ENCODE peak calls at places on chromosomes 16 and 17, in ten cellular contexts. One of them, this sample, is unnamed.

GRCh38 chr16:49456763-49457162 is 83.2 kb downstream of the C16orf78 start:
- DNase-seq in Calu3: no peak
- DNase-seq in tibial nerve: no peak
- DNase-seq in omental fat pad: no peak
- DNase-seq in mucosa of descending colon: no peak
- DNase-seq in PC-3: no peak
- DNase-seq in colonic mucosa: no peak
- DNase-seq in fibroblast of villous mesenchyme: no peak
- DNase-seq in GM23338: no peak
- DNase-seq in heart left ventricle: no peak
- DNase-seq in this sample: no peak

GRCh38 chr16:51050379-51050710 is 100.7 kb downstream of the SALL1 start:
- DNase-seq in PC-3: no peak
- DNase-seq in Calu3: no peak
- DNase-seq in tibial nerve: no peak
- DNase-seq in GM23338: no peak
- DNase-seq in mucosa of descending colon: no peak
- DNase-seq in fibroblast of villous mesenchyme: no peak
- DNase-seq in heart left ventricle: no peak
- DNase-seq in omental fat pad: no peak
- DNase-seq in colonic mucosa: no peak
- DNase-seq in this sample: no peak

GRCh38 chr17:72962099-72962498 is 130.4 kb downstream of the SLC39A11 start:
- DNase-seq in heart left ventricle: no peak
- DNase-seq in fibroblast of villous mesenchyme: no peak
- DNase-seq in tibial nerve: no peak
- DNase-seq in mucosa of descending colon: no peak
- DNase-seq in colonic mucosa: no peak
- DNase-seq in omental fat pad: no peak
- DNase-seq in Calu3: no peak
- DNase-seq in PC-3: no peak
- DNase-seq in GM23338: no peak
- DNase-seq in this sample: no peak

GRCh38 chr16:23323224-23324030 is 21.3 kb downstream of the SCNN1B start:
- DNase-seq in colonic mucosa: no peak
- DNase-seq in GM23338: no peak
- DNase-seq in mucosa of descending colon: no peak
- DNase-seq in Calu3: no peak
- DNase-seq in tibial nerve: no peak
- DNase-seq in omental fat pad: no peak
- DNase-seq in heart left ventricle: no peak
- DNase-seq in fibroblast of villous mesenchyme: no peak
- DNase-seq in PC-3: no peak
- DNase-seq in this sample: no peak

GRCh38 chr17:73706858-73707257 is 62.6 kb upstream of the SDK2 start:
- DNase-seq in Calu3: no peak
- DNase-seq in mucosa of descending colon: no peak
- DNase-seq in colonic mucosa: no peak
- DNase-seq in omental fat pad: no peak
- DNase-seq in fibroblast of villous mesenchyme: no peak
- DNase-seq in PC-3: peak; percentile 24
- DNase-seq in tibial nerve: no peak
- DNase-seq in heart left ventricle: no peak
- DNase-seq in GM23338: no peak
- DNase-seq in this sample: no peak

GRCh38 chr17:36722903-36723263 is 121.5 kb downstream of the MRM1 start:
- DNase-seq in tibial nerve: no peak
- DNase-seq in omental fat pad: no peak
- DNase-seq in colonic mucosa: no peak
- DNase-seq in PC-3: no peak
- DNase-seq in GM23338: no peak
- DNase-seq in mucosa of descending colon: no peak
- DNase-seq in fibroblast of villous mesenchyme: no peak
- DNase-seq in Calu3: no peak
- DNase-seq in heart left ventricle: no peak
- DNase-seq in this sample: no peak

GRCh38 chr16:680967-681745 is 946 bp downstream of the STUB1 start:
- DNase-seq in omental fat pad: no peak
- DNase-seq in colonic mucosa: peak; percentile 70
- DNase-seq in GM23338: peak; percentile 66
- DNase-seq in fibroblast of villous mesenchyme: peak; percentile 42
- DNase-seq in PC-3: peak; percentile 44
- DNase-seq in mucosa of descending colon: no peak
- DNase-seq in Calu3: peak; percentile 62
- DNase-seq in heart left ventricle: no peak
- DNase-seq in tibial nerve: no peak
- DNase-seq in this sample: no peak

GRCh38 chr16:751152-752007 is 9.2 kb upstream of the MSLN start:
- DNase-seq in heart left ventricle: no peak
- DNase-seq in mucosa of descending colon: peak; percentile 43
- DNase-seq in PC-3: no peak
- DNase-seq in tibial nerve: no peak
- DNase-seq in fibroblast of villous mesenchyme: no peak
- DNase-seq in colonic mucosa: no peak
- DNase-seq in GM23338: peak; percentile 43
- DNase-seq in omental fat pad: no peak
- DNase-seq in Calu3: no peak
- DNase-seq in this sample: no peak

GRCh38 chr16:89615596-89616090 is 2.2 kb downstream of the DPEP1 start:
- DNase-seq in fibroblast of villous mesenchyme: no peak
- DNase-seq in PC-3: no peak
- DNase-seq in colonic mucosa: peak; percentile 34
- DNase-seq in omental fat pad: no peak
- DNase-seq in GM23338: peak; percentile 68
- DNase-seq in Calu3: peak; percentile 78
- DNase-seq in tibial nerve: no peak
- DNase-seq in heart left ventricle: no peak
- DNase-seq in mucosa of descending colon: no peak
- DNase-seq in this sample: no peak
- TF ChIP-seq CTCF in fibroblast of villous mesenchyme: peak; percentile 66
- TF ChIP-seq CTCF in PC-3: peak; percentile 68
- TF ChIP-seq CTCF in colonic mucosa: peak; percentile 65
- TF ChIP-seq CTCF in omental fat pad: peak; percentile 11
- TF ChIP-seq CTCF in GM23338: peak; percentile 77
- TF ChIP-seq CTCF in Calu3: peak; percentile 94
- TF ChIP-seq CTCF in tibial nerve: peak; percentile 27
- TF ChIP-seq CTCF in heart left ventricle: peak; percentile 58
- TF ChIP-seq CTCF in mucosa of descending colon: peak; percentile 67
- TF ChIP-seq CTCF in this sample: peak; percentile 79

DNA sequence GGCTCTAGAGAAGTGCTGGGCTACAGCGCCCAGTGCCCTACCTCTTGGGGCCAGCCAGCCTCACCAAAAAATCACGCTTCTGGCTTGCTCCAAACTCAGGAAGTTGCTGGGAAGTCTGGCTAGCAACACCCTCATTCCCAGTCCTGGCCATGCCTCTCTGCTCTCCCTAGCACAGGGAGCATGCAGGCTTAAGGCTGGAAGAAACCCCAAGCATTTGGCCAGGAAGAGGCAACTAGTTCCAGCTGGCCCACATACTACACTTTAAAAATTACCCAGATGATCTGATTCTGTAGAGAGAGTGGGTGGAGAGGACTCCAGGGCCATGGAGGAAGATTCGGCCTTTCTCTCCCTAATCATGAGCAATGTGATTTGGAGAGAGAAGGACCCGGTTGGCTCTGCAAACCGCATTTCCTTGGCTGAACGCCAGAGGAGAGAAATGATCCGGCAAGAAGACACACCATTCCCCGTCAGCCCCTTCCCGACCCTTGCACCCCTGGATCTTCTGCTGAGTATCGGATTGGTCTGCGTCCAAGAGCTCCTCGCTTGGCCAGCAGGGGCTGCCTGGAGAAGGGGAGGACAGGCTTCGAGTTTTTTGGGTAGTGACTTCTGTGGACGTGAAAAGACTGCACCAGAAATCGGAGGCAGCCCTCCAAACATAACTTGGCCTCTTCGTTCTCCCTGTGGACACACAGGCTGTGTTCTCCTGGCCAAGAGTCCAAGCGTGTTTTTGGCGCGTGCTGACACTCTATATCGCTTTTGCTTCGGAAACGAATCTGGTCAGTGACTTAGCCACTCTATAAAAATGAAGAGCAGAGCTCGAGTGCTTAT is 406.3 kb downstream of the WWOX start:
- DNase-seq in colonic mucosa: peak; percentile 61
- DNase-seq in fibroblast of villous mesenchyme: peak; percentile 74
- DNase-seq in PC-3: no peak
- DNase-seq in tibial nerve: peak; percentile 35
- DNase-seq in Calu3: no peak
- DNase-seq in omental fat pad: peak; percentile 44
- DNase-seq in mucosa of descending colon: peak; percentile 69
- DNase-seq in heart left ventricle: peak; percentile 76
- DNase-seq in GM23338: peak; percentile 26
- DNase-seq in this sample: no peak
- TF ChIP-seq CTCF in colonic mucosa: no peak
- TF ChIP-seq CTCF in fibroblast of villous mesenchyme: peak; percentile 41
- TF ChIP-seq CTCF in PC-3: no peak
- TF ChIP-seq CTCF in tibial nerve: peak; percentile 20
- TF ChIP-seq CTCF in Calu3: no peak
- TF ChIP-seq CTCF in omental fat pad: no peak
- TF ChIP-seq CTCF in mucosa of descending colon: no peak
- TF ChIP-seq CTCF in heart left ventricle: peak; percentile 20
- TF ChIP-seq CTCF in GM23338: peak; percentile 37
- TF ChIP-seq CTCF in this sample: peak; percentile 27

GRCh38 chr17:29054835-29055234 is 11.9 kb downstream of the PIPOX start:
- DNase-seq in GM23338: no peak
- DNase-seq in colonic mucosa: no peak
- DNase-seq in mucosa of descending colon: no peak
- DNase-seq in tibial nerve: no peak
- DNase-seq in heart left ventricle: no peak
- DNase-seq in Calu3: no peak
- DNase-seq in fibroblast of villous mesenchyme: no peak
- DNase-seq in omental fat pad: no peak
- DNase-seq in PC-3: no peak
- DNase-seq in this sample: no peak
- TF ChIP-seq CTCF in GM23338: no peak
- TF ChIP-seq CTCF in colonic mucosa: no peak
- TF ChIP-seq CTCF in mucosa of descending colon: no peak
- TF ChIP-seq CTCF in tibial nerve: no peak
- TF ChIP-seq CTCF in heart left ventricle: no peak
- TF ChIP-seq CTCF in Calu3: no peak
- TF ChIP-seq CTCF in fibroblast of villous mesenchyme: no peak
- TF ChIP-seq CTCF in omental fat pad: no peak
- TF ChIP-seq CTCF in PC-3: no peak
- TF ChIP-seq CTCF in this sample: no peak

DNA sequence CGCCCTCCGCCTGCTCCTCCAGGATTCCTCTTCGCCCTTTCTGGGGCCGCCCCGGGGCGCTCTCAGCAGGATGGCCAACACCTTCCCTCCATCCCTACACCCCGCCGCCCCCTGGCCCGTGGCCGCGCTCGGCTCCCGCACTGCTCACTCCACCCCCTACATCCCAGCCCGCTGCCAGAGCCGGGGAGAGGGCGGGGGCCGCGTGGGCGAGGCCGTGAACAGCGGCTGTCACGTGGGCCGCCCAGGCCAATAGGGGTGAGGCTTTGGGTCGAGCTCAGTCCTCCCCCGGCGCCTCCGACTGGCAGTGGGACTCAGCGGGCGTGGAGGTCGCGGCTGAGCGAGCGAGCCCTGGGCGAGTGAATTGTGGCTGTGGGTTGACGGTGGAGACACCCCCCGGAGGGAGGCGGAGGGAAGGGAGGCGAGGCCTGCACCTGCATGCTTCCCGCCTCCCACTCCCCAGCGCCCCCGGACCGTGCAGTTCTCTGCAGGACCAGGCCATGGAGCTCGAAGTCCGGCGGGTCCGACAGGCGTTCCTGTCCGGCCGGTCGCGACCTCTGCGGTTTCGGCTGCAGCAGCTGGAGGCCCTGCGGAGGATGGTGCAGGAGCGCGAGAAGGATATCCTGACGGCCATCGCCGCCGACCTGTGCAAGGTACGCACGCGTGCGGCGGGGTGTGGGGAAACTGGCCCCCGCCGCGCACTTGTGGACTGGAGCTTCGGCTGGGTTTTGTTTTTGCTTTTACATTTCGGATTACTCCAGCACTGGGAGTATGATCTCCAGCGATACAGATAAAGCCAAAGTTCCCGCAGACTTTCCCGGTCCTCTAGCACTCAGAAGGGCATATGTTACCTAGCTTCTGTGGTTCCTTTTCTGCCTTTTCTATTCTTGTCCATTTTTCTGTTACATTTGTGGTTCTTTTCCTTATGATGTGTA is at the start of gene ALDH3A2:
- DNase-seq in colonic mucosa: peak; percentile 99
- DNase-seq in mucosa of descending colon: peak; percentile 99
- DNase-seq in tibial nerve: peak; percentile 97
- DNase-seq in heart left ventricle: peak; percentile 99
- DNase-seq in fibroblast of villous mesenchyme: peak; percentile 93
- DNase-seq in omental fat pad: peak; percentile 96
- DNase-seq in GM23338: peak; percentile 92
- DNase-seq in Calu3: peak; percentile 92
- DNase-seq in PC-3: peak; percentile 97
- DNase-seq in this sample: peak; percentile 74
- TF ChIP-seq CTCF in colonic mucosa: no peak
- TF ChIP-seq CTCF in mucosa of descending colon: no peak
- TF ChIP-seq CTCF in tibial nerve: peak; percentile 24
- TF ChIP-seq CTCF in heart left ventricle: no peak
- TF ChIP-seq CTCF in fibroblast of villous mesenchyme: no peak
- TF ChIP-seq CTCF in omental fat pad: no peak
- TF ChIP-seq CTCF in GM23338: no peak
- TF ChIP-seq CTCF in Calu3: no peak
- TF ChIP-seq CTCF in PC-3: peak; percentile 29
- TF ChIP-seq CTCF in this sample: peak; percentile 40

DNA sequence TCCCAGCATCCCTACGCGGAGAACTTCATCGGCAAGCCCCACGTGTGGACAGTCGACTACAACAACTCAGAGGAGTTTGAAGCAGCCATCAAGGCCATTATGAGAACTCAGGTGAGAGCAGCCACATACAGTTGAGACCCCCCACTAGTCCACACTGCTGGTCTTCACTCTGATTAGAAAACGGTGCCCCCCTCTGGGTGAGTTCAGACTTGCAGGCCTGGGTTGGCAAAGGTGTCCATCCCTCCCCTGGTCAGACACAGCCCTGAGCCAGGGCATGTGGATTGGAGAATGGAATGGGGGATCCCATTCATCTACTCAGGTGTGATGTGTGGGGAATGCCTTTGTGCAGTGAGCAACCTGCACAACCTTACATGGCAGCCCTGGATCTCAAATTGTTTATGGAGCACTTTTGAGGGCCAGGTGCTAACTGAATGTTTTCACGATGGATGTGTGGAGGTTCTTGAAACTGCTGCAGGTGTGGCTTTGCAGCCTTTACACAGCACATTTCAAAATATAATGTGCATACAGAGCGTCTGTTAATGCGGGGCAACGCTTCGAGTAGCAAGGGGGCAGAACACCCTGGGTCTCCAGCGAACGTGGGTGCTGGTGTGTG is 72.6 kb downstream of the MGAT5B start:
- DNase-seq in GM23338: peak; percentile 90
- DNase-seq in fibroblast of villous mesenchyme: no peak
- DNase-seq in colonic mucosa: no peak
- DNase-seq in mucosa of descending colon: no peak
- DNase-seq in heart left ventricle: no peak
- DNase-seq in tibial nerve: no peak
- DNase-seq in omental fat pad: no peak
- DNase-seq in PC-3: peak; percentile 43
- DNase-seq in Calu3: peak; percentile 28
- DNase-seq in this sample: no peak
- TF ChIP-seq CTCF in GM23338: peak; percentile 76
- TF ChIP-seq CTCF in fibroblast of villous mesenchyme: no peak
- TF ChIP-seq CTCF in colonic mucosa: no peak
- TF ChIP-seq CTCF in mucosa of descending colon: no peak
- TF ChIP-seq CTCF in heart left ventricle: no peak
- TF ChIP-seq CTCF in tibial nerve: no peak
- TF ChIP-seq CTCF in omental fat pad: no peak
- TF ChIP-seq CTCF in PC-3: peak; percentile 60
- TF ChIP-seq CTCF in Calu3: peak; percentile 22
- TF ChIP-seq CTCF in this sample: peak; percentile 2

GRCh38 chr16:85986931-85987749 is 88.2 kb downstream of the IRF8 start:
- DNase-seq in GM23338: peak; percentile 66
- DNase-seq in PC-3: no peak
- DNase-seq in omental fat pad: no peak
- DNase-seq in tibial nerve: no peak
- DNase-seq in fibroblast of villous mesenchyme: peak; percentile 5
- DNase-seq in heart left ventricle: no peak
- DNase-seq in colonic mucosa: peak; percentile 49
- DNase-seq in mucosa of descending colon: no peak
- DNase-seq in Calu3: peak; percentile 44
- DNase-seq in this sample: no peak
- TF ChIP-seq CTCF in GM23338: peak; percentile 67
- TF ChIP-seq CTCF in PC-3: no peak
- TF ChIP-seq CTCF in omental fat pad: no peak
- TF ChIP-seq CTCF in tibial nerve: peak; percentile 74
- TF ChIP-seq CTCF in fibroblast of villous mesenchyme: peak; percentile 31
- TF ChIP-seq CTCF in heart left ventricle: peak; percentile 33
- TF ChIP-seq CTCF in colonic mucosa: peak; percentile 41
- TF ChIP-seq CTCF in mucosa of descending colon: no peak
- TF ChIP-seq CTCF in Calu3: peak; percentile 94
- TF ChIP-seq CTCF in this sample: peak; percentile 25

This sample was measured in AG09319.